ENCODE peak calls at places on chromosome 20, in seven cellular contexts. R, H, T, A, L, V and C are unnamed samples.

GRCh38 chr20:38870733-38871559 is 55.3 kb upstream of the FAM83D start:
- DNase-seq in R (no peak), H (peak), T (no peak), A (peak), L (no peak), V (peak), C (no peak)

GRCh38 chr20:56626367-56627121 is 2.6 kb upstream of the TFAP2C start:
- DNase-seq in R (no peak), H (no peak), T (no peak), A (no peak), L (peak), V (no peak), C (no peak)

GRCh38 chr20:4441191-4441590 is 280.5 kb upstream of the PRND start:
- DNase-seq in R (no peak), H (no peak), T (no peak), A (no peak), L (no peak), V (no peak), C (no peak)

GRCh38 chr20:38926934-38927616 is 858 bp downstream of the FAM83D start:
- DNase-seq in R (no peak), H (peak), T (peak), A (no peak), L (peak), V (peak), C (no peak)

GRCh38 chr20:47066484-47067270 is 172.0 kb downstream of the EYA2 start:
- DNase-seq in R (no peak), H (peak), T (no peak), A (no peak), L (no peak), V (peak), C (no peak)

GRCh38 chr20:13831476-13831875 is 46.6 kb downstream of the NDUFAF5 start:
- DNase-seq in R (no peak), H (no peak), T (no peak), A (no peak), L (no peak), V (no peak), C (no peak)

GRCh38 chr20:58665606-58666005 is 14.5 kb downstream of the STX16 start:
- DNase-seq in R (no peak), H (peak), T (no peak), A (no peak), L (no peak), V (no peak), C (no peak)

GRCh38 chr20:46156065-46156464 is 38.0 kb downstream of the CD40 start:
- DNase-seq in R (no peak), H (no peak), T (no peak), A (no peak), L (no peak), V (no peak), C (no peak)

GRCh38 chr20:13325033-13325432 is 104.0 kb downstream of the ISM1 start:
- DNase-seq in R (no peak), H (peak), T (peak), A (no peak), L (peak), V (peak), C (no peak)

GRCh38 chr20:37179671-37180524 is 550 bp upstream of the MROH8 start:
- DNase-seq in R (no peak), H (peak), T (peak), A (no peak), L (peak), V (peak), C (no peak)